ENCODE peak calls at places on chromosomes 2 and 18, in seven cellular contexts. One of them, this sample, is unnamed.

GRCh38 chr2:25845843-25846505 is 32.3 kb downstream of the ASXL2 start:
- DNase-seq in ovary: no peak
- DNase-seq in AG04450: no peak
- DNase-seq in type B pancreatic cell: no peak
- DNase-seq in heart left ventricle: no peak
- DNase-seq in astrocyte: peak; percentile 55
- DNase-seq in AG09319: no peak
- DNase-seq in this sample: no peak

GRCh38 chr2:74457129-74457548 is 1.1 kb upstream of the WBP1 start:
- DNase-seq in AG04450: no peak
- DNase-seq in astrocyte: no peak
- DNase-seq in type B pancreatic cell: no peak
- DNase-seq in ovary: no peak
- DNase-seq in heart left ventricle: no peak
- DNase-seq in AG09319: no peak
- DNase-seq in this sample: no peak

GRCh38 chr2:33497177-33497787 is 20.8 kb downstream of the RASGRP3 start:
- DNase-seq in heart left ventricle: no peak
- DNase-seq in astrocyte: peak; percentile 89
- DNase-seq in AG04450: no peak
- DNase-seq in ovary: no peak
- DNase-seq in AG09319: no peak
- DNase-seq in type B pancreatic cell: no peak
- DNase-seq in this sample: peak; percentile 45

GRCh38 chr2:108616290-108616689 is 82.0 kb downstream of the LIMS1 start:
- DNase-seq in AG04450: no peak
- DNase-seq in type B pancreatic cell: no peak
- DNase-seq in heart left ventricle: no peak
- DNase-seq in astrocyte: no peak
- DNase-seq in AG09319: no peak
- DNase-seq in ovary: no peak
- DNase-seq in this sample: no peak

GRCh38 chr18:67183398-67183797 is 333.1 kb downstream of the DSEL start:
- DNase-seq in ovary: no peak
- DNase-seq in AG04450: no peak
- DNase-seq in type B pancreatic cell: no peak
- DNase-seq in astrocyte: no peak
- DNase-seq in heart left ventricle: no peak
- DNase-seq in AG09319: no peak
- DNase-seq in this sample: no peak

GRCh38 chr2:42045956-42046748 is 1.7 kb upstream of the PKDCC start:
- DNase-seq in AG04450: no peak
- DNase-seq in heart left ventricle: no peak
- DNase-seq in type B pancreatic cell: no peak
- DNase-seq in AG09319: no peak
- DNase-seq in astrocyte: no peak
- DNase-seq in ovary: peak; percentile 56
- DNase-seq in this sample: no peak

GRCh38 chr2:172052000-172052983 is 33.0 kb upstream of the DLX1 start:
- DNase-seq in heart left ventricle: no peak
- DNase-seq in AG09319: no peak
- DNase-seq in ovary: no peak
- DNase-seq in AG04450: no peak
- DNase-seq in astrocyte: peak; percentile 2
- DNase-seq in type B pancreatic cell: no peak
- DNase-seq in this sample: peak; percentile 25

GRCh38 chr18:62388855-62389760 is 64.0 kb downstream of the TNFRSF11A start:
- DNase-seq in AG04450: no peak
- DNase-seq in ovary: no peak
- DNase-seq in heart left ventricle: no peak
- DNase-seq in astrocyte: no peak
- DNase-seq in type B pancreatic cell: no peak
- DNase-seq in AG09319: no peak
- DNase-seq in this sample: no peak

GRCh38 chr2:9656270-9656766 is 25.5 kb upstream of the YWHAQ start:
- DNase-seq in type B pancreatic cell: no peak
- DNase-seq in astrocyte: peak; percentile 97
- DNase-seq in heart left ventricle: no peak
- DNase-seq in AG09319: peak; percentile 45
- DNase-seq in ovary: no peak
- DNase-seq in AG04450: peak; percentile 87
- DNase-seq in this sample: peak; percentile 84

GRCh38 chr18:56910967-56911366 is 235.9 kb upstream of the BOD1L2 start:
- DNase-seq in astrocyte: no peak
- DNase-seq in heart left ventricle: no peak
- DNase-seq in type B pancreatic cell: no peak
- DNase-seq in ovary: no peak
- DNase-seq in AG04450: no peak
- DNase-seq in AG09319: no peak
- DNase-seq in this sample: no peak

GRCh38 chr2:23617167-23617787 is 232.3 kb downstream of the KLHL29 start:
- DNase-seq in heart left ventricle: peak; percentile 57
- DNase-seq in AG04450: no peak
- DNase-seq in ovary: peak; percentile 81
- DNase-seq in astrocyte: peak; percentile 43
- DNase-seq in type B pancreatic cell: no peak
- DNase-seq in AG09319: peak; percentile 49
- DNase-seq in this sample: no peak

GRCh38 chr2:60735496-60736250 is 20.4 kb upstream of the PAPOLG start:
- DNase-seq in AG09319: no peak
- DNase-seq in astrocyte: no peak
- DNase-seq in heart left ventricle: no peak
- DNase-seq in type B pancreatic cell: no peak
- DNase-seq in AG04450: no peak
- DNase-seq in ovary: no peak
- DNase-seq in this sample: no peak

GRCh38 chr2:195575879-195576391 is 81.1 kb upstream of the SLC39A10 start:
- DNase-seq in AG09319: peak; percentile 56
- DNase-seq in ovary: no peak
- DNase-seq in AG04450: no peak
- DNase-seq in heart left ventricle: no peak
- DNase-seq in type B pancreatic cell: no peak
- DNase-seq in astrocyte: peak; percentile 87
- DNase-seq in this sample: peak; percentile 42

GRCh38 chr18:61901334-61901986 is 8.7 kb upstream of the RNF152 start:
- DNase-seq in astrocyte: peak; percentile 28
- DNase-seq in type B pancreatic cell: no peak
- DNase-seq in heart left ventricle: peak; percentile 30
- DNase-seq in AG09319: no peak
- DNase-seq in ovary: peak; percentile 37
- DNase-seq in AG04450: no peak
- DNase-seq in this sample: peak; percentile 68

GRCh38 chr2:94997981-94998920 is 27.3 kb upstream of the MAL start:
- DNase-seq in heart left ventricle: no peak
- DNase-seq in ovary: no peak
- DNase-seq in type B pancreatic cell: no peak
- DNase-seq in astrocyte: no peak
- DNase-seq in AG04450: no peak
- DNase-seq in AG09319: no peak
- DNase-seq in this sample: no peak

GRCh38 chr2:10990561-10991111 is 78.9 kb downstream of the KCNF1 start:
- DNase-seq in ovary: no peak
- DNase-seq in AG09319: no peak
- DNase-seq in heart left ventricle: no peak
- DNase-seq in astrocyte: no peak
- DNase-seq in AG04450: no peak
- DNase-seq in type B pancreatic cell: no peak
- DNase-seq in this sample: no peak

GRCh38 chr2:196160101-196160500 is 11.3 kb downstream of the STK17B start:
- DNase-seq in astrocyte: peak; percentile 94
- DNase-seq in ovary: no peak
- DNase-seq in type B pancreatic cell: no peak
- DNase-seq in heart left ventricle: peak; percentile 43
- DNase-seq in AG09319: peak; percentile 49
- DNase-seq in AG04450: peak; percentile 71
- DNase-seq in this sample: peak; percentile 32

GRCh38 chr2:173427887-173428683 is 73.4 kb downstream of the CDCA7 start:
- DNase-seq in type B pancreatic cell: no peak
- DNase-seq in astrocyte: peak; percentile 83
- DNase-seq in AG04450: no peak
- DNase-seq in AG09319: no peak
- DNase-seq in ovary: no peak
- DNase-seq in heart left ventricle: peak; percentile 56
- DNase-seq in this sample: no peak

GRCh38 chr2:174342600-174343342 is 8.0 kb downstream of the SP9 start:
- DNase-seq in type B pancreatic cell: no peak
- DNase-seq in heart left ventricle: no peak
- DNase-seq in AG09319: no peak
- DNase-seq in ovary: no peak
- DNase-seq in AG04450: no peak
- DNase-seq in astrocyte: no peak
- DNase-seq in this sample: no peak

GRCh38 chr18:51151568-51152511 is 45.6 kb downstream of the MEX3C start:
- DNase-seq in type B pancreatic cell: no peak
- DNase-seq in heart left ventricle: no peak
- DNase-seq in astrocyte: no peak
- DNase-seq in AG04450: no peak
- DNase-seq in ovary: no peak
- DNase-seq in AG09319: no peak
- DNase-seq in this sample: peak; percentile 74

GRCh38 chr18:76471593-76471992 is 23.4 kb downstream of the ZNF516 start:
- DNase-seq in AG04450: no peak
- DNase-seq in type B pancreatic cell: peak; percentile 51
- DNase-seq in astrocyte: no peak
- DNase-seq in heart left ventricle: no peak
- DNase-seq in AG09319: no peak
- DNase-seq in ovary: no peak
- DNase-seq in this sample: no peak

GRCh38 chr2:156466739-156467405 is 30.7 kb downstream of the GPD2 start:
- DNase-seq in AG09319: peak; percentile 76
- DNase-seq in astrocyte: peak; percentile 80
- DNase-seq in heart left ventricle: peak; percentile 73
- DNase-seq in ovary: peak; percentile 75
- DNase-seq in type B pancreatic cell: no peak
- DNase-seq in AG04450: no peak
- DNase-seq in this sample: no peak

GRCh38 chr2:36737131-36737750 is 40.7 kb downstream of the VIT start:
- DNase-seq in heart left ventricle: no peak
- DNase-seq in AG09319: peak; percentile 45
- DNase-seq in AG04450: no peak
- DNase-seq in type B pancreatic cell: no peak
- DNase-seq in ovary: no peak
- DNase-seq in astrocyte: no peak
- DNase-seq in this sample: no peak

GRCh38 chr2:158745067-158745865 is 49.9 kb upstream of the DAPL1 start:
- DNase-seq in astrocyte: peak; percentile 51
- DNase-seq in type B pancreatic cell: no peak
- DNase-seq in ovary: peak; percentile 67
- DNase-seq in AG09319: peak; percentile 44
- DNase-seq in heart left ventricle: peak; percentile 45
- DNase-seq in AG04450: peak; percentile 39
- DNase-seq in this sample: peak; percentile 55
- TF ChIP-seq CTCF in astrocyte: peak; percentile 70
- TF ChIP-seq CTCF in type B pancreatic cell: peak; percentile 78
- TF ChIP-seq CTCF in ovary: peak; percentile 26
- TF ChIP-seq CTCF in AG09319: peak; percentile 62
- TF ChIP-seq CTCF in heart left ventricle: peak; percentile 52
- TF ChIP-seq CTCF in AG04450: peak; percentile 70
- TF ChIP-seq CTCF in this sample: peak; percentile 33

GRCh38 chr2:47904903-47905453 is 1.3 kb downstream of the FBXO11 start:
- DNase-seq in type B pancreatic cell: peak; percentile 72
- DNase-seq in astrocyte: peak; percentile 5
- DNase-seq in ovary: peak; percentile 56
- DNase-seq in heart left ventricle: peak; percentile 45
- DNase-seq in AG04450: no peak
- DNase-seq in AG09319: no peak
- DNase-seq in this sample: peak; percentile 29
- TF ChIP-seq CTCF in type B pancreatic cell: no peak
- TF ChIP-seq CTCF in astrocyte: no peak
- TF ChIP-seq CTCF in ovary: no peak
- TF ChIP-seq CTCF in heart left ventricle: no peak
- TF ChIP-seq CTCF in AG04450: no peak
- TF ChIP-seq CTCF in AG09319: no peak
- TF ChIP-seq CTCF in this sample: no peak

DNA sequence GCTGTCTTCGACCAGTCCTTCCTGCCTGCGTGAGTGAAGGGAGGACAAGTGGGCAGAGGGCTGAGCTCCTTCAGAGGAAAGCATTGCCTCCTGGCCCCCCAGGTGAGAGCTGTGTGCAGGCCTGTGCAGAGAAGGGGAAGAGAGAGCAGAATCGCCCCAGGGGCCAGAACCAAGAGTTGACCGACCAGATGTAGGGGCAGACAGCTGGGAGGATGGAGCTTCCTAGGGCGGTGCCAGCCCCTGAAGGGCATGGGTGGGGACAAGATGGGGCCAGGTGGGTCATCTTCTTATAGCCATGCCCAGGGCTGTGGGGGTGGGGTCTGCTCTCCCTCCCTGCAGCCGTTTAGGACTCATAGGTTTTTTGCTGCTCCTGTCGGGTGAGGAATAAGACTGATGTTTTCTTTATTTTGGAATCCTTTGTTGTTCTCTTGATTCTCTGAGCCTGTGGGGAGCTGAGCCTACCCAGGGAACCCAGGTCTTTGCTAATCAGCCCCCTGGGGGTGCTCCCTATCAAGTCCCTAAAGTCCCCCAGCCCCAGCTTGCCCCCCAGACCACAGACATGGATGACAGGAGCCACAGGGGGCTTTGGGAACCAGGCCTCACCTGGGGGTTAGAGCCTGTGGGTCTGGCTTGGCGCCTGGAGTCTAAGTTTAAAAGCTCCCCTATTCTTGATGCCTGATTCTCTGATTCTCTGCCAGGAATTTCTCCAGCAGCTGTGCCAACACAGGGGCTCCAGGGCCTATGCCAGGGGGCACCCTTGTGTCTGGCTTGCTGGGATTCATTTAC is 9.4 kb upstream of the EFHD1 start:
- DNase-seq in AG04450: no peak
- DNase-seq in type B pancreatic cell: no peak
- DNase-seq in AG09319: no peak
- DNase-seq in ovary: no peak
- DNase-seq in heart left ventricle: no peak
- DNase-seq in astrocyte: no peak
- DNase-seq in this sample: no peak
- TF ChIP-seq CTCF in AG04450: no peak
- TF ChIP-seq CTCF in type B pancreatic cell: no peak
- TF ChIP-seq CTCF in AG09319: no peak
- TF ChIP-seq CTCF in ovary: no peak
- TF ChIP-seq CTCF in heart left ventricle: no peak
- TF ChIP-seq CTCF in astrocyte: no peak
- TF ChIP-seq CTCF in this sample: no peak

GRCh38 chr2:129751409-129751808 is 228.1 kb upstream of the RAB6C start:
- DNase-seq in AG09319: no peak
- DNase-seq in AG04450: no peak
- DNase-seq in astrocyte: no peak
- DNase-seq in ovary: no peak
- DNase-seq in type B pancreatic cell: no peak
- DNase-seq in heart left ventricle: no peak
- DNase-seq in this sample: no peak

GRCh38 chr2:129747500-129748125 is 231.9 kb upstream of the RAB6C start:
- DNase-seq in ovary: no peak
- DNase-seq in astrocyte: no peak
- DNase-seq in AG04450: no peak
- DNase-seq in type B pancreatic cell: no peak
- DNase-seq in heart left ventricle: no peak
- DNase-seq in AG09319: no peak
- DNase-seq in this sample: no peak

GRCh38 chr2:129744649-129745048 is 234.8 kb upstream of the RAB6C start:
- DNase-seq in AG04450: no peak
- DNase-seq in AG09319: no peak
- DNase-seq in astrocyte: no peak
- DNase-seq in heart left ventricle: no peak
- DNase-seq in ovary: no peak
- DNase-seq in type B pancreatic cell: no peak
- DNase-seq in this sample: no peak

GRCh38 chr2:129748250-129748649 is 231.2 kb upstream of the RAB6C start:
- DNase-seq in heart left ventricle: no peak
- DNase-seq in AG04450: no peak
- DNase-seq in type B pancreatic cell: no peak
- DNase-seq in astrocyte: no peak
- DNase-seq in ovary: no peak
- DNase-seq in AG09319: no peak
- DNase-seq in this sample: no peak

GRCh38 chr2:129748653-129749052 is 230.8 kb upstream of the RAB6C start:
- DNase-seq in astrocyte: no peak
- DNase-seq in heart left ventricle: no peak
- DNase-seq in ovary: no peak
- DNase-seq in type B pancreatic cell: no peak
- DNase-seq in AG09319: no peak
- DNase-seq in AG04450: no peak
- DNase-seq in this sample: no peak
- TF ChIP-seq CTCF in astrocyte: no peak
- TF ChIP-seq CTCF in heart left ventricle: no peak
- TF ChIP-seq CTCF in ovary: no peak
- TF ChIP-seq CTCF in type B pancreatic cell: peak; percentile 55
- TF ChIP-seq CTCF in AG09319: no peak
- TF ChIP-seq CTCF in AG04450: no peak
- TF ChIP-seq CTCF in this sample: no peak

This sample was measured in GM13976.